ENCODE peak calls at places on chromosomes 11 and 22, in four cellular contexts. K, E, N and R are unnamed samples.

GRCh38 chr11:131561486-131561885 is 191.1 kb downstream of the NTM start:
- DNase-seq in K (no peak), E (no peak), N (no peak), R (no peak)

GRCh38 chr11:33515347-33515746 is 185.3 kb downstream of the C11orf91 start:
- DNase-seq in E (no peak), N (peak), K (no peak), R (no peak)

GRCh38 chr11:86798988-86799387 is 1.4 kb upstream of the PRSS23 start:
- DNase-seq in N (peak), K (no peak), E (no peak), R (no peak)

GRCh38 chr11:57546869-57547518 is 9.6 kb downstream of the SMTNL1 start:
- DNase-seq in N (no peak), K (no peak), E (peak), R (no peak)

GRCh38 chr11:19466314-19466713 is 225.6 kb upstream of the E2F8 start:
- DNase-seq in N (no peak), E (no peak), K (no peak), R (no peak)

GRCh38 chr11:25981998-25982397 is 349.9 kb upstream of the ANO3 start:
- DNase-seq in E (peak), K (no peak), N (peak), R (no peak)

GRCh38 chr22:42188808-42189447 is 58.3 kb upstream of the CYP2D6 start:
- DNase-seq in E (peak), N (no peak), K (no peak), R (no peak)

GRCh38 chr11:78820722-78821121 is 246.1 kb upstream of the NARS2 start:
- DNase-seq in E (no peak), N (no peak), K (no peak), R (no peak)

GRCh38 chr11:128716661-128717210 is 22.9 kb downstream of the FLI1 start:
- DNase-seq in E (no peak), N (peak), K (peak), R (no peak)

GRCh38 chr22:26952654-26953379 is 295.4 kb downstream of the MIAT start:
- DNase-seq in N (no peak), E (no peak), K (no peak), R (no peak)

GRCh38 chr11:71496421-71496820 is 30.6 kb upstream of the KRTAP5-7 start:
- DNase-seq in E (no peak), K (no peak), N (no peak), R (peak)

GRCh38 chr11:77126156-77126775 is 1.8 kb upstream of the MYO7A start:
- DNase-seq in E (no peak), N (no peak), K (no peak), R (no peak)

GRCh38 chr11:68200639-68201038 is 12.5 kb downstream of the KMT5B start:
- DNase-seq in E (no peak), N (peak), K (no peak), R (no peak)

GRCh38 chr22:45422237-45422983 is 8.9 kb downstream of the RIBC2 start:
- DNase-seq in K (peak), N (no peak), E (no peak), R (no peak)

GRCh38 chr22:45069925-45070324 is 60.1 kb upstream of the PHF21B start:
- DNase-seq in K (no peak), E (no peak), N (no peak), R (no peak)

GRCh38 chr11:90774727-90775572 is 552.1 kb upstream of the CHORDC1 start:
- DNase-seq in E (no peak), N (no peak), K (no peak), R (no peak)

GRCh38 chr11:35619030-35619753 is 932 bp downstream of the FJX1 start:
- DNase-seq in N (no peak), E (peak), K (no peak), R (peak)

GRCh38 chr11:1694064-1694845 is 2.7 kb upstream of the KRTAP5-6 start:
- DNase-seq in K (peak), E (peak), N (peak), R (peak)

GRCh38 chr11:40328890-40329617 is 1130.4 kb downstream of the LRRC4C start:
- DNase-seq in N (peak), E (peak), K (no peak), R (no peak)

GRCh38 chr22:44438056-44438455 is 60.0 kb downstream of the RTL6 start:
- DNase-seq in K (no peak), E (no peak), N (no peak), R (no peak)

GRCh38 chr11:126335463-126335760 is 20.1 kb upstream of the ST3GAL4 start:
- DNase-seq in E (no peak), N (no peak), K (no peak), R (no peak)

GRCh38 chr11:134596404-134596803 is 184.4 kb upstream of the B3GAT1 start:
- DNase-seq in K (no peak), N (no peak), E (no peak), R (no peak)

GRCh38 chr11:123249354-123249753 is 54.3 kb upstream of the CLMP start:
- DNase-seq in E (no peak), K (no peak), N (no peak), R (no peak)

GRCh38 chr22:44734801-44735517 is 17.4 kb upstream of the ARHGAP8 start:
- DNase-seq in N (no peak), E (no peak), K (no peak), R (no peak)

GRCh38 chr11:95279921-95280861 is 49.2 kb upstream of the SESN3 start:
- DNase-seq in K (no peak), N (peak), E (no peak), R (peak)

GRCh38 chr22:17077255-17077654 is 7.5 kb upstream of the IL17RA start:
- DNase-seq in N (peak), K (no peak), E (no peak), R (no peak)

GRCh38 chr11:86818466-86819282 is 18.3 kb downstream of the PRSS23 start:
- DNase-seq in K (no peak), E (peak), N (peak), R (no peak)

GRCh38 chr11:819943-820649 is 1.4 kb downstream of the PNPLA2 start:
- DNase-seq in N (peak), K (peak), E (peak), R (peak)

GRCh38 chr22:28544431-28544868 is 135.2 kb downstream of the TTC28 start:
- DNase-seq in K (no peak), N (no peak), E (no peak), R (no peak)

GRCh38 chr22:46738642-46738960 is 549 bp upstream of the CERK start:
- DNase-seq in N (no peak), E (no peak), K (no peak), R (no peak)
- TF ChIP-seq CTCF in N (no peak), E (no peak), K (no peak), R (no peak)

DNA sequence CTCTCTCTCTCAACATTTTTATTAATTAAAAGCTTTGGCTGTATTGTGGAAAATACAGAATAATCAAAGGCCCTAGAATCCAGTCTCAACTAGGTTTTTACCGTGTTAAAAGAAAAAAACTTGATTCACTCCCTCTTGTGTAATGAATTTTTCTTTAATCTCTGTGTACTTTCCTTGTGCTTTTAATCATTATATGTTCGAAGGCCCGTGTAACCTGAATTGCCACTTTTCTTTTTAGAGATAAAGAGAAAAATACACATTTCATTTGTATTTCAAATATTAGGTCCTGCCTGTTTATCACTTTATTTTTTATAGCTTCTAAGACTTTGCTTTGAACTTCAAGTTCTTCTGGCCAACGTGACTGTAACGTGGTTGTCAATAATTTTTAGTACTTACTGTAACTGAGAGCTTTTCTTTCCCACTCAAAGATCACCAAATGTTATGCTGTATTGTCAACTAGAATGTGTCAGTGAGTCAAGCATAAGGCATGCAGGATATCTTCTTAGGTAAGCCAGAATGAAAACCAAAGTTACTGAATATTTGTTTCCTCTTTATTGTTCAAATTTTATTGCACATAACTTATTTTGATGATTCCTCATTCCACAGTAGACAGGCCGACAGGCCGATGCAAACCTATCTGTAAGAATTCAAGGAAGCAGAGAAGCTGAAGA is 23.3 kb upstream of the FAR1 start:
- DNase-seq in E (no peak), K (no peak), N (no peak), R (no peak)
- TF ChIP-seq CTCF in E (no peak), K (no peak), N (no peak), R (no peak)

GRCh38 chr11:64000026-64000739 is 13.9 kb downstream of the OTUB1 start:
- DNase-seq in E (no peak), N (peak), K (peak), R (peak)
- TF ChIP-seq CTCF in E (peak), N (peak), K (peak), R (no peak)

GRCh38 chr11:106306942-106307341 is 229.5 kb downstream of the AASDHPPT start:
- DNase-seq in N (peak), K (no peak), E (no peak), R (no peak)
- TF ChIP-seq CTCF in N (no peak), K (no peak), E (peak), R (no peak)

DNA sequence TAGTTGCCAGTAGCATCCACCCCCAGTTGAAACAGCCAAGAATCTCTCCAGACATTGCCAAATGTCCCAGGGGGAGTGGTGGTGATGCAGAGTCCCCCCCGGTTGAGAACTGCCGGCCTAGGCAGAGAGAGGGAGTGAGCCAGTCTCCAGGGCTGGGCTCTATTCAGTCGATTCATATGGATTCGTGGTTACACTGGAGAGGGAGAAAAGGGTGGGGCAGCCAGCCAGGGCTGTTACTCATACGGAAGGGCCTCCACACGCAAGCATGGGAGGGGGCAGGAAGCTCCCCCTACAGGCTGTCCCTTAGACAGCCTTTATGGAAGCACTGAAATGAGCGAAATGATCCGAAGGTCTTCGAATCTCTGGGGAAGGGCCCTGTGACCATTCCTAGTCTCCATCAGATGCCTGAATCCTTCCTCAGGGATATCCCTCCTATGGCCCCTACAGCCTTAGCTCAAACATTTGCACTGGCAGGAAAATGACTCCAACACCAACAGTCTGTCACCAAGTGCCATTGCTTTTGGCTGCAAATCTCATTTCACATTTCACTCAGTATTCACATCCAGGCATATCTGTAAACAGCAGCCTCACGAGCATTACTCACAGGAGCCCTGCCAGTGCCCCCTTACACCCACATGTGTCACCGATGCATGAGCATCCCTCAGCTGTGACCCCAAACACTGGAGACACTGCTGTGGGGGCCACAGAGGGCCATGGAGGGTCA is 18.4 kb upstream of the TLCD5 start:
- DNase-seq in N (peak), K (no peak), E (peak), R (no peak)
- TF ChIP-seq CTCF in N (peak), K (peak), E (no peak), R (no peak)

DNA sequence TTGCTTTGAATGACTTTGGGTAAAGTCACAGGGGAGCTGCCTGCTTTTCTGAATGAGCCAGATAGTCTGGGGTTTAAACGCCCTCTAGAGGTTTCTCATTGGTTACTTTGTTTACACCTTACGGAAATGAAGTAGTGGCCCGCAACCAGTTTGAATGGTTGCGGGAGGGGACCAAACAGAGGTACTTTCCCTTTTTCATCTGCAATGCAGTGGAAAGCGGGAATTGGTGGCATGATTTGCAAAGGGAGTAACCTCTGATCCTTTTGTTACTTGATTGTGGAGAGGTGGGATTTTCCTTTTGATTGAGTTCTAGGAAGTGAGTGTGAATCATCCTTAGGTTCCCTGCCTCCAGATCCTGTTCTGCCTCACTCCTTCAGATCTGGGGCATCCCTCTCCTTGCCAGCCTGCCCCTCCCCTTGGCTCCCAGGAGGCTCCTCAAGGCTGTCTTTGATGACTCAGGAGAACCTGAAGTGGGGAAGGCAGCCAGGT is 15.9 kb upstream of the GLYATL1 start:
- DNase-seq in E (no peak), N (peak), K (no peak), R (no peak)
- TF ChIP-seq CTCF in E (peak), N (peak), K (peak), R (no peak)

DNA sequence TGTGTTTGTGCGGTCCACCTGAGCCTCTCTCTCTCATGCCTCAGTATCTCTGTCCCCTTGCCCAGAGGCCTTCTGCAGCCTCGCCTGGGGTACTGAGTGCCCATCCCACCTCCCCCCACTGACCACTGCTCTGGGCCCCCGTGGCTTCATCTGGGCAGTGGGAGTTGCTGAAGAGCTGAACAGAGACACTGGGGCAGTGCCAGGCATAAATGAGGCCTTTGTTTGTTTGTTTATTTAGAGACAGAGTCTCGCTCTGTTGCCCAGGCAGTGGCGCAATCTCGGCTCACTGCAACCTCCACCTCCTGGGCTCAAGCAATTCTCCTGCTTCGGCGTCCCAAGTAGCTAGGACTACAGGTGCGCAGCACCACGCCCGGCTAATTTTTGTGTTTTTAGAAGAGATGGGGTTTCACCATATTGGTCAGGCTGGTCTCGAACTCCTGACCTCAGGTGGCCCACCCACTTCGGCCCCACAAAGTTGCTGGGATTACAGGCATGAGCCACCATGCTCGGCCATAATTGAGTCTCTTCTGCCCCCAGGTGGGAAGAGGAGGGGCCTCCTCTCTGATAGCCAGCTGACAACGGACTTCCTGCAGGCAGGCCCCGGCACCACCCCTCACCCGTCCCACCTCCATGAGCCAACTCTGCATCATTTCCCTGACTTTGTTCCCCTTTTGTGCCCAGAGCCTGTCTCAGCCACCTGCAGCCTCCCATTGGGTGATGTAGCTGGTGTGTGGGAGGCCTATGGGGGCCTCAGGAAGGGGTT is 9.3 kb downstream of the CRYBB3 start:
- DNase-seq in K (no peak), N (no peak), E (no peak), R (no peak)
- TF ChIP-seq CTCF in K (no peak), N (no peak), E (no peak), R (no peak)

DNA sequence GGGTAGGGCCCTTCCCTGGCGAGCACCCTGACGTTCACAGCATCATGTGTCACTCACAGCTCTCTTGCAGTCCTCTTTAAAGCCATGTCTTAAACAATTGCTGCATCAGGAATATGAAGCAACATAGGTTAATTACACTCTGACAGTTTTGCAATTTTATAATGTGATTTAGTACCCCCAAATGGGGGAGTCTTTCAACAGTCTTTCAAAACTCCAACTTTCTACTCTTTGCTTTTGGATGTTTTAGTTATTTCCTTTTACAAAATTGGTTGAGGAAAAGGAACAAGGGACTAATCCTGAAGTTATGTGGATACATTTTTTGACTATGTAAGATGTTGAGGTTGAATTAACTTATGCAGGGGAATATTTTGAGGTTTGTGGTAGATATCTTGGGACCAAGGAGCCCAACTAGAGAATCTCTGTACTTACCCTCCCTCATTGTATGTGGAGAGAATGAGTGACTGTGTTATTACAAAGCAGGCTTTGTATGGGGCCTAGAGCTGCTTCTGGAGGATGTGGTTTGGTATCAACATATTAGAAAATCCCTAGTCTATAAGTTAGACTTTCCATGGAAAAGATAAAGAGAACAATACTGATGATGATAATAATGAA is at the start of gene MMP8:
- DNase-seq in E (no peak), N (peak), K (no peak), R (no peak)
- TF ChIP-seq CTCF in E (no peak), N (no peak), K (no peak), R (no peak)

GRCh38 chr11:32430586-32431357 is 4.6 kb downstream of the WT1 start:
- DNase-seq in E (no peak), N (no peak), K (no peak), R (no peak)
- TF ChIP-seq CTCF in E (no peak), N (no peak), K (no peak), R (no peak)

DNA sequence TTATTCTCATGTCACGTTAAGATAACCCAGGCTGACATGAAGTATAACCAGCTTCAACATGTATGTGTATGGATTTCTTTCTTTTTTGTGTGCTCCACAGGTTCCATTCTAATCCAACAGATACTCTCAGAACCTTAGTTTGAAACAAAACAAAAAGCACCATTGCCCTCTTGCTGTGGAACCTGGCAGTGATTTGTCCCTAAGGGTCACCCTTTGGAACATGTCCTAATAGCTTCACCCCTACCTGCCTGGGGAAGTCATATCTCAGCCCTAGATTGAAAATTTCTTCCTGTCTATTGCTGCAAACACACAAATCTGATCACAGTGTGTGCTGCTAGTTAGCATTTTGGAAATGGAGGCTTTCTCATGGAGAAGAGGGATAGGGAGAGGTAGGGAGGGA is 11.4 kb upstream of the CADM1 start:
- DNase-seq in K (no peak), E (no peak), N (no peak), R (no peak)
- TF ChIP-seq CTCF in K (no peak), E (no peak), N (no peak), R (no peak)